ENCODE peak calls at places on chromosomes 6 and 20, in nine cellular contexts. One of them, this sample, is unnamed.

GRCh38 chr20:4946585-4947378 is 54.5 kb downstream of the SLC23A2 start:
- DNase-seq in tibial nerve: no peak
- DNase-seq in HepG2: no peak
- DNase-seq in sigmoid colon: no peak
- DNase-seq in upper lobe of left lung: no peak
- DNase-seq in ovary: no peak
- DNase-seq in SK-N-SH: no peak
- DNase-seq in stomach: no peak
- DNase-seq in A549: no peak
- DNase-seq in this sample: no peak

GRCh38 chr20:47204008-47204745 is 152.3 kb downstream of the ZMYND8 start:
- DNase-seq in HepG2: no peak
- DNase-seq in SK-N-SH: no peak
- DNase-seq in A549: peak; percentile 54
- DNase-seq in stomach: peak; percentile 39
- DNase-seq in tibial nerve: no peak
- DNase-seq in sigmoid colon: no peak
- DNase-seq in upper lobe of left lung: no peak
- DNase-seq in ovary: no peak
- DNase-seq in this sample: no peak

GRCh38 chr6:166614589-166614988 is 12.5 kb downstream of the RPS6KA2 start:
- DNase-seq in SK-N-SH: no peak
- DNase-seq in HepG2: no peak
- DNase-seq in A549: no peak
- DNase-seq in stomach: no peak
- DNase-seq in ovary: no peak
- DNase-seq in sigmoid colon: no peak
- DNase-seq in tibial nerve: no peak
- DNase-seq in upper lobe of left lung: no peak
- DNase-seq in this sample: no peak

GRCh38 chr6:136031982-136032381 is 180.5 kb downstream of the PDE7B start:
- DNase-seq in upper lobe of left lung: no peak
- DNase-seq in sigmoid colon: no peak
- DNase-seq in HepG2: peak; percentile 15
- DNase-seq in SK-N-SH: peak; percentile 42
- DNase-seq in tibial nerve: peak; percentile 42
- DNase-seq in stomach: no peak
- DNase-seq in A549: peak; percentile 41
- DNase-seq in ovary: no peak
- DNase-seq in this sample: no peak

GRCh38 chr20:56637576-56637975 is 8.5 kb downstream of the TFAP2C start:
- DNase-seq in sigmoid colon: no peak
- DNase-seq in A549: no peak
- DNase-seq in stomach: no peak
- DNase-seq in tibial nerve: no peak
- DNase-seq in SK-N-SH: no peak
- DNase-seq in HepG2: no peak
- DNase-seq in upper lobe of left lung: no peak
- DNase-seq in ovary: no peak
- DNase-seq in this sample: no peak

GRCh38 chr6:107079429-107079828 is 35.9 kb downstream of the BEND3 start:
- DNase-seq in SK-N-SH: no peak
- DNase-seq in upper lobe of left lung: no peak
- DNase-seq in stomach: no peak
- DNase-seq in A549: no peak
- DNase-seq in ovary: no peak
- DNase-seq in sigmoid colon: peak; percentile 19
- DNase-seq in tibial nerve: no peak
- DNase-seq in HepG2: peak; percentile 16
- DNase-seq in this sample: no peak

GRCh38 chr6:139539852-139540251 is 165.4 kb upstream of the CITED2 start:
- DNase-seq in A549: peak; percentile 76
- DNase-seq in upper lobe of left lung: no peak
- DNase-seq in ovary: peak; percentile 68
- DNase-seq in SK-N-SH: peak; percentile 6
- DNase-seq in sigmoid colon: peak; percentile 82
- DNase-seq in HepG2: peak; percentile 52
- DNase-seq in tibial nerve: no peak
- DNase-seq in stomach: peak; percentile 50
- DNase-seq in this sample: peak; percentile 42

GRCh38 chr6:100057941-100058340 is 63.9 kb upstream of the MCHR2 start:
- DNase-seq in SK-N-SH: no peak
- DNase-seq in HepG2: no peak
- DNase-seq in tibial nerve: no peak
- DNase-seq in stomach: no peak
- DNase-seq in ovary: no peak
- DNase-seq in sigmoid colon: no peak
- DNase-seq in A549: no peak
- DNase-seq in upper lobe of left lung: no peak
- DNase-seq in this sample: no peak

GRCh38 chr6:160030103-160030502 is 61.2 kb downstream of the IGF2R start:
- DNase-seq in ovary: peak; percentile 93
- DNase-seq in tibial nerve: peak; percentile 81
- DNase-seq in stomach: peak; percentile 62
- DNase-seq in upper lobe of left lung: no peak
- DNase-seq in sigmoid colon: peak; percentile 91
- DNase-seq in HepG2: no peak
- DNase-seq in A549: peak; percentile 6
- DNase-seq in SK-N-SH: peak; percentile 22
- DNase-seq in this sample: peak; percentile 71

GRCh38 chr6:117477988-117478852 is 4.3 kb upstream of the DCBLD1 start:
- DNase-seq in ovary: no peak
- DNase-seq in stomach: no peak
- DNase-seq in tibial nerve: no peak
- DNase-seq in sigmoid colon: no peak
- DNase-seq in HepG2: peak; percentile 97
- DNase-seq in upper lobe of left lung: no peak
- DNase-seq in A549: peak; percentile 43
- DNase-seq in SK-N-SH: no peak
- DNase-seq in this sample: peak; percentile 35

GRCh38 chr20:21315138-21315537 is 12.0 kb downstream of the XRN2 start:
- DNase-seq in upper lobe of left lung: no peak
- DNase-seq in HepG2: no peak
- DNase-seq in ovary: no peak
- DNase-seq in tibial nerve: no peak
- DNase-seq in sigmoid colon: no peak
- DNase-seq in stomach: no peak
- DNase-seq in SK-N-SH: no peak
- DNase-seq in A549: no peak
- DNase-seq in this sample: no peak

GRCh38 chr6:131368077-131368911 is 204.7 kb upstream of the ARG1 start:
- DNase-seq in SK-N-SH: no peak
- DNase-seq in upper lobe of left lung: no peak
- DNase-seq in tibial nerve: peak; percentile 11
- DNase-seq in HepG2: no peak
- DNase-seq in stomach: peak; percentile 80
- DNase-seq in sigmoid colon: no peak
- DNase-seq in A549: peak; percentile 3
- DNase-seq in ovary: peak; percentile 42
- DNase-seq in this sample: peak; percentile 76
- H3K4me1 ChIP-seq in SK-N-SH: no peaks in the 10 kb centered on the region
- H3K4me1 ChIP-seq in upper lobe of left lung: peaks cover 9% of the 10 kb centered on the region
- H3K4me1 ChIP-seq in tibial nerve: no peaks in the 10 kb centered on the region
- H3K4me1 ChIP-seq in HepG2: peaks cover 25% of the 10 kb centered on the region
- H3K4me1 ChIP-seq in stomach: peaks cover 16% of the 10 kb centered on the region
- H3K4me1 ChIP-seq in sigmoid colon: no peaks in the 10 kb centered on the region
- H3K4me1 ChIP-seq in A549: peaks cover 4% of the 10 kb centered on the region
- H3K4me1 ChIP-seq in ovary: no peaks in the 10 kb centered on the region
- H3K4me1 ChIP-seq in this sample: peaks cover 4% of the 10 kb centered on the region

GRCh38 chr20:64206619-64207018 is 42.4 kb downstream of the MYT1 start:
- DNase-seq in SK-N-SH: no peak
- DNase-seq in HepG2: no peak
- DNase-seq in A549: no peak
- DNase-seq in tibial nerve: no peak
- DNase-seq in stomach: no peak
- DNase-seq in sigmoid colon: no peak
- DNase-seq in upper lobe of left lung: no peak
- DNase-seq in ovary: no peak
- DNase-seq in this sample: no peak

GRCh38 chr20:64200740-64201139 is 36.5 kb downstream of the MYT1 start:
- DNase-seq in upper lobe of left lung: no peak
- DNase-seq in ovary: no peak
- DNase-seq in tibial nerve: no peak
- DNase-seq in SK-N-SH: no peak
- DNase-seq in stomach: no peak
- DNase-seq in HepG2: no peak
- DNase-seq in A549: no peak
- DNase-seq in sigmoid colon: no peak
- DNase-seq in this sample: no peak

GRCh38 chr20:64201653-64202052 is 37.4 kb downstream of the MYT1 start:
- DNase-seq in stomach: no peak
- DNase-seq in ovary: no peak
- DNase-seq in upper lobe of left lung: no peak
- DNase-seq in tibial nerve: no peak
- DNase-seq in HepG2: no peak
- DNase-seq in SK-N-SH: no peak
- DNase-seq in A549: no peak
- DNase-seq in sigmoid colon: no peak
- DNase-seq in this sample: no peak

GRCh38 chr20:64205611-64206026 is 41.4 kb downstream of the MYT1 start:
- DNase-seq in sigmoid colon: no peak
- DNase-seq in upper lobe of left lung: no peak
- DNase-seq in tibial nerve: no peak
- DNase-seq in HepG2: no peak
- DNase-seq in ovary: no peak
- DNase-seq in SK-N-SH: no peak
- DNase-seq in stomach: no peak
- DNase-seq in A549: no peak
- DNase-seq in this sample: no peak

DNA sequence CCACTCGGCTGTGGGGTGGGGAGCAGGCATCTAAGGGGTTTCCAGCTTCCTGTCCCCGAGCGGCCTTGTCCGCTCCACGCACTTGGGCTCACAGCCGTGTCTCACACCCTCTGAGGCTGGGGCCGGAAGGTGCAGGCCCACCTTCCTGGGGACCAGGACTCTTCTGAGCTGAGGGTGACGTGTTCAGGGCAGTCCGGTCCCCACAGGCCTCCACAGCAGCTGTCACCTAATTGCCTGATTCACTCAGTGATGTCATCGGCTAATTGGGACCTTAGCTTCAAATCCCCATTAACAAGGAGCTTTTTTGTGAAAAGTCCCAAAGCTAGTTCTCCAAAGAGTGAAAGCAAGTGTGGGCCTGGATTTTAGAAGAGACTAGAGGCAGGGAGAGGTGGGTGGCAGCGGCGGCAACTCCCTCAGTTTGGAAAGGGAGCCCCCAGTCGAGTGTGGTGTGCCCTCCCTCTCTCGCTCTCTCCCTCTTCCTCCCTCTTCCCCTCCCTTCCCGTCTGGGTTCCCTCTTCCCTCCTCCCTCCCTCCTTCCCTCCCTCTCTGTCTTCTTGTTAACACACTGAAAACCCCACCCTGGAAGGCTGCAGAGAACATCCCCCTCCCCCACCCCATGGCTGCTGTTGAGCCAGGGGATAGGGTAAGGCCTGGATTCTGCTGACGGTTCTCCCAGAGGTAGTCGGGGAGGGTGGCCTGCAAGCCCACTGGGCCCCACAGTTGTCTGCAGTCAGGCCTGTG is 39.0 kb downstream of the MYT1 start:
- DNase-seq in HepG2: no peak
- DNase-seq in sigmoid colon: no peak
- DNase-seq in ovary: no peak
- DNase-seq in SK-N-SH: no peak
- DNase-seq in upper lobe of left lung: no peak
- DNase-seq in tibial nerve: no peak
- DNase-seq in stomach: no peak
- DNase-seq in A549: no peak
- DNase-seq in this sample: no peak
- TF ChIP-seq EP300 in HepG2: no peak
- TF ChIP-seq EP300 in sigmoid colon: no peak
- TF ChIP-seq EP300 in ovary: no peak
- TF ChIP-seq EP300 in SK-N-SH: no peak
- TF ChIP-seq EP300 in upper lobe of left lung: no peak
- TF ChIP-seq EP300 in tibial nerve: no peak
- TF ChIP-seq EP300 in stomach: no peak
- TF ChIP-seq EP300 in A549: no peak
- TF ChIP-seq EP300 in this sample: no peak

GRCh38 chr20:58647814-58648501 is 3.1 kb upstream of the STX16 start:
- DNase-seq in ovary: no peak
- DNase-seq in A549: no peak
- DNase-seq in upper lobe of left lung: no peak
- DNase-seq in stomach: no peak
- DNase-seq in tibial nerve: no peak
- DNase-seq in SK-N-SH: no peak
- DNase-seq in HepG2: no peak
- DNase-seq in sigmoid colon: peak; percentile 66
- DNase-seq in this sample: no peak
- H3K4me1 ChIP-seq in ovary: peaks cover 3% of the 10 kb centered on the region
- H3K4me1 ChIP-seq in A549: peaks cover 9% of the 10 kb centered on the region
- H3K4me1 ChIP-seq in upper lobe of left lung: peaks cover 13% of the 10 kb centered on the region
- H3K4me1 ChIP-seq in stomach: peaks cover 17% of the 10 kb centered on the region
- H3K4me1 ChIP-seq in tibial nerve: no peaks in the 10 kb centered on the region
- H3K4me1 ChIP-seq in SK-N-SH: peaks cover 29% of the 10 kb centered on the region
- H3K4me1 ChIP-seq in HepG2: peaks cover 26% of the 10 kb centered on the region
- H3K4me1 ChIP-seq in sigmoid colon: peaks cover 52% of the 10 kb centered on the region
- H3K4me1 ChIP-seq in this sample: no peaks in the 10 kb centered on the region

GRCh38 chr6:105560611-105561066 is 157.8 kb upstream of the PREP start:
- DNase-seq in tibial nerve: no peak
- DNase-seq in SK-N-SH: no peak
- DNase-seq in sigmoid colon: no peak
- DNase-seq in upper lobe of left lung: no peak
- DNase-seq in HepG2: no peak
- DNase-seq in A549: no peak
- DNase-seq in ovary: no peak
- DNase-seq in stomach: no peak
- DNase-seq in this sample: no peak

GRCh38 chr6:105564503-105564902 is 161.6 kb upstream of the PREP start:
- DNase-seq in stomach: no peak
- DNase-seq in HepG2: no peak
- DNase-seq in sigmoid colon: no peak
- DNase-seq in ovary: no peak
- DNase-seq in upper lobe of left lung: no peak
- DNase-seq in tibial nerve: no peak
- DNase-seq in A549: no peak
- DNase-seq in SK-N-SH: no peak
- DNase-seq in this sample: no peak

GRCh38 chr6:105562027-105562426 is 159.1 kb upstream of the PREP start:
- DNase-seq in sigmoid colon: no peak
- DNase-seq in A549: no peak
- DNase-seq in ovary: no peak
- DNase-seq in HepG2: no peak
- DNase-seq in SK-N-SH: no peak
- DNase-seq in upper lobe of left lung: no peak
- DNase-seq in stomach: no peak
- DNase-seq in tibial nerve: no peak
- DNase-seq in this sample: no peak

GRCh38 chr6:105566503-105566902 is 163.6 kb upstream of the PREP start:
- DNase-seq in HepG2: no peak
- DNase-seq in SK-N-SH: no peak
- DNase-seq in A549: no peak
- DNase-seq in tibial nerve: no peak
- DNase-seq in upper lobe of left lung: no peak
- DNase-seq in sigmoid colon: no peak
- DNase-seq in ovary: no peak
- DNase-seq in stomach: no peak
- DNase-seq in this sample: peak; percentile 26

DNA sequence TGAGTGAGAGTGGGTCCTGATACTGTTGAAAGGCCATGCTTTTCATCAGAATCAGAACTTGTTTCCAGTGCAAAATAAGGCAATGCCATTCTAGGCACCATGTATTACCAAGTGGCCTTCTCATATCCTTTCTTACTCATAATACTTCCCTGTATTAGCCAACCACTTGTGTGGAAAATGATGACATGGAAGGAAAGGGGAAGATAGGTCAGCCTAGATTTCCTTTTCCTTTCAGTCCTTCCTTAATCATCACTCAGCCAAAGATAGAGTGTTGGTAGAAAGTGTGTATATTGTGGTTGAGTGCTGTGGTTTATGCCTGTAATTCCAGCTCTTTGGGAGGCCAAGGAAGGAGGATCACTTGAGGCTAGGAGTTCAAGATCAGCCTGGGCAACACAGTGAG is 158.6 kb upstream of the PREP start:
- DNase-seq in upper lobe of left lung: no peak
- DNase-seq in ovary: no peak
- DNase-seq in sigmoid colon: no peak
- DNase-seq in stomach: no peak
- DNase-seq in SK-N-SH: no peak
- DNase-seq in A549: no peak
- DNase-seq in HepG2: no peak
- DNase-seq in tibial nerve: no peak
- DNase-seq in this sample: no peak
- TF ChIP-seq EP300 in upper lobe of left lung: no peak
- TF ChIP-seq EP300 in ovary: no peak
- TF ChIP-seq EP300 in sigmoid colon: no peak
- TF ChIP-seq EP300 in stomach: no peak
- TF ChIP-seq EP300 in SK-N-SH: no peak
- TF ChIP-seq EP300 in A549: no peak
- TF ChIP-seq EP300 in HepG2: no peak
- TF ChIP-seq EP300 in tibial nerve: no peak
- TF ChIP-seq EP300 in this sample: no peak

This sample was measured in transverse colon.